ENCODE peak calls at places on chromosomes 3 and 15, in eight cellular contexts. One of them, this sample, is unnamed.

GRCh38 chr15:89506026-89506686 is 9.8 kb upstream of the RHCG start:
- DNase-seq in germinal center: no peak
- DNase-seq in AG20443: no peak
- DNase-seq in T follicular helper cell: no peak
- DNase-seq in PC-3: no peak
- DNase-seq in non-pigmented ciliary epithelial cell: no peak
- DNase-seq in WERI-Rb-1: no peak
- DNase-seq in H9: no peak
- DNase-seq in this sample: no peak

GRCh38 chr15:63069616-63069952 is 27.0 kb downstream of the TPM1 start:
- DNase-seq in WERI-Rb-1: no peak
- DNase-seq in PC-3: no peak
- DNase-seq in T follicular helper cell: no peak
- DNase-seq in non-pigmented ciliary epithelial cell: no peak
- DNase-seq in AG20443: no peak
- DNase-seq in germinal center: no peak
- DNase-seq in H9: no peak
- DNase-seq in this sample: no peak

GRCh38 chr3:135531996-135532395 is 433.5 kb upstream of the PPP2R3A start:
- DNase-seq in PC-3: no peak
- DNase-seq in WERI-Rb-1: no peak
- DNase-seq in T follicular helper cell: no peak
- DNase-seq in H9: no peak
- DNase-seq in germinal center: no peak
- DNase-seq in non-pigmented ciliary epithelial cell: no peak
- DNase-seq in AG20443: no peak
- DNase-seq in this sample: no peak

GRCh38 chr3:190279690-190280089 is 42.6 kb downstream of the CLDN1 start:
- DNase-seq in H9: no peak
- DNase-seq in germinal center: no peak
- DNase-seq in PC-3: no peak
- DNase-seq in T follicular helper cell: no peak
- DNase-seq in AG20443: no peak
- DNase-seq in WERI-Rb-1: no peak
- DNase-seq in non-pigmented ciliary epithelial cell: no peak
- DNase-seq in this sample: no peak

GRCh38 chr3:50167069-50167781 is 12.1 kb downstream of the SEMA3F start:
- DNase-seq in germinal center: no peak
- DNase-seq in WERI-Rb-1: no peak
- DNase-seq in T follicular helper cell: no peak
- DNase-seq in PC-3: peak; percentile 71
- DNase-seq in H9: no peak
- DNase-seq in non-pigmented ciliary epithelial cell: no peak
- DNase-seq in AG20443: no peak
- DNase-seq in this sample: no peak

GRCh38 chr3:114839476-114839875 is 307.6 kb downstream of the ZBTB20 start:
- DNase-seq in T follicular helper cell: no peak
- DNase-seq in non-pigmented ciliary epithelial cell: no peak
- DNase-seq in PC-3: no peak
- DNase-seq in AG20443: peak; percentile 11
- DNase-seq in germinal center: no peak
- DNase-seq in H9: no peak
- DNase-seq in WERI-Rb-1: no peak
- DNase-seq in this sample: no peak

GRCh38 chr3:53570709-53571108 is 76.3 kb downstream of the CACNA1D start:
- DNase-seq in WERI-Rb-1: no peak
- DNase-seq in T follicular helper cell: no peak
- DNase-seq in non-pigmented ciliary epithelial cell: no peak
- DNase-seq in AG20443: peak; percentile 29
- DNase-seq in H9: no peak
- DNase-seq in germinal center: no peak
- DNase-seq in PC-3: peak; percentile 72
- DNase-seq in this sample: peak; percentile 63

GRCh38 chr15:80595391-80595790 is 99.7 kb upstream of the ABHD17C start:
- DNase-seq in T follicular helper cell: no peak
- DNase-seq in H9: no peak
- DNase-seq in WERI-Rb-1: no peak
- DNase-seq in AG20443: no peak
- DNase-seq in non-pigmented ciliary epithelial cell: no peak
- DNase-seq in germinal center: no peak
- DNase-seq in PC-3: peak; percentile 39
- DNase-seq in this sample: no peak

GRCh38 chr3:49937081-49937480 is 2.9 kb upstream of the RBM6 start:
- DNase-seq in non-pigmented ciliary epithelial cell: no peak
- DNase-seq in PC-3: no peak
- DNase-seq in WERI-Rb-1: no peak
- DNase-seq in germinal center: no peak
- DNase-seq in H9: no peak
- DNase-seq in AG20443: no peak
- DNase-seq in T follicular helper cell: no peak
- DNase-seq in this sample: no peak

GRCh38 chr15:40452296-40453090 is 11.7 kb downstream of the BAHD1 start:
- DNase-seq in H9: no peak
- DNase-seq in WERI-Rb-1: no peak
- DNase-seq in PC-3: no peak
- DNase-seq in germinal center: no peak
- DNase-seq in T follicular helper cell: no peak
- DNase-seq in AG20443: no peak
- DNase-seq in non-pigmented ciliary epithelial cell: no peak
- DNase-seq in this sample: no peak

GRCh38 chr15:95262866-95263564 is 1031.7 kb downstream of the MCTP2 start:
- DNase-seq in non-pigmented ciliary epithelial cell: no peak
- DNase-seq in PC-3: no peak
- DNase-seq in germinal center: no peak
- DNase-seq in T follicular helper cell: no peak
- DNase-seq in H9: no peak
- DNase-seq in AG20443: peak; percentile 27
- DNase-seq in WERI-Rb-1: no peak
- DNase-seq in this sample: no peak

GRCh38 chr15:69892351-69892750 is 205.4 kb downstream of the TLE3 start:
- DNase-seq in WERI-Rb-1: no peak
- DNase-seq in H9: no peak
- DNase-seq in PC-3: no peak
- DNase-seq in T follicular helper cell: no peak
- DNase-seq in non-pigmented ciliary epithelial cell: no peak
- DNase-seq in germinal center: no peak
- DNase-seq in AG20443: no peak
- DNase-seq in this sample: no peak

GRCh38 chr3:157786216-157786615 is 283.0 kb upstream of the VEPH1 start:
- DNase-seq in H9: no peak
- DNase-seq in AG20443: peak; percentile 75
- DNase-seq in WERI-Rb-1: no peak
- DNase-seq in germinal center: no peak
- DNase-seq in T follicular helper cell: no peak
- DNase-seq in non-pigmented ciliary epithelial cell: peak; percentile 65
- DNase-seq in PC-3: peak; percentile 97
- DNase-seq in this sample: no peak

GRCh38 chr3:197302696-197303341 is 4.4 kb upstream of the DLG1 start:
- DNase-seq in non-pigmented ciliary epithelial cell: no peak
- DNase-seq in T follicular helper cell: no peak
- DNase-seq in H9: no peak
- DNase-seq in WERI-Rb-1: no peak
- DNase-seq in PC-3: peak; percentile 39
- DNase-seq in AG20443: peak; percentile 60
- DNase-seq in germinal center: no peak
- DNase-seq in this sample: no peak

GRCh38 chr3:5037828-5038227 is 58.6 kb downstream of the BHLHE40 start:
- DNase-seq in H9: no peak
- DNase-seq in non-pigmented ciliary epithelial cell: no peak
- DNase-seq in AG20443: no peak
- DNase-seq in T follicular helper cell: no peak
- DNase-seq in germinal center: no peak
- DNase-seq in PC-3: no peak
- DNase-seq in WERI-Rb-1: no peak
- DNase-seq in this sample: no peak

GRCh38 chr15:31814082-31814481 is 216.2 kb upstream of the CHRNA7 start:
- DNase-seq in WERI-Rb-1: no peak
- DNase-seq in AG20443: no peak
- DNase-seq in non-pigmented ciliary epithelial cell: no peak
- DNase-seq in H9: no peak
- DNase-seq in T follicular helper cell: no peak
- DNase-seq in PC-3: no peak
- DNase-seq in germinal center: no peak
- DNase-seq in this sample: no peak

GRCh38 chr3:194884649-194885315 is 199.1 kb downstream of the FAM43A start:
- DNase-seq in AG20443: no peak
- DNase-seq in H9: peak; percentile 12
- DNase-seq in T follicular helper cell: no peak
- DNase-seq in germinal center: no peak
- DNase-seq in WERI-Rb-1: no peak
- DNase-seq in PC-3: peak; percentile 82
- DNase-seq in non-pigmented ciliary epithelial cell: no peak
- DNase-seq in this sample: no peak

GRCh38 chr3:103295974-103296570 is 861.3 kb downstream of the ZPLD1 start:
- DNase-seq in WERI-Rb-1: no peak
- DNase-seq in AG20443: peak; percentile 8
- DNase-seq in H9: no peak
- DNase-seq in germinal center: no peak
- DNase-seq in non-pigmented ciliary epithelial cell: peak; percentile 9
- DNase-seq in PC-3: peak; percentile 50
- DNase-seq in T follicular helper cell: no peak
- DNase-seq in this sample: no peak

GRCh38 chr3:4757056-4757948 is 221.9 kb upstream of the BHLHE40 start:
- DNase-seq in H9: no peak
- DNase-seq in PC-3: no peak
- DNase-seq in germinal center: no peak
- DNase-seq in AG20443: no peak
- DNase-seq in T follicular helper cell: no peak
- DNase-seq in non-pigmented ciliary epithelial cell: no peak
- DNase-seq in WERI-Rb-1: no peak
- DNase-seq in this sample: no peak

GRCh38 chr3:191051037-191051436 is 148.0 kb upstream of the OSTN start:
- DNase-seq in non-pigmented ciliary epithelial cell: no peak
- DNase-seq in WERI-Rb-1: no peak
- DNase-seq in T follicular helper cell: no peak
- DNase-seq in H9: no peak
- DNase-seq in AG20443: peak; percentile 36
- DNase-seq in PC-3: peak; percentile 78
- DNase-seq in germinal center: peak; percentile 10
- DNase-seq in this sample: no peak

GRCh38 chr3:36417237-36417636 is 36.9 kb downstream of the STAC start:
- DNase-seq in germinal center: no peak
- DNase-seq in AG20443: no peak
- DNase-seq in PC-3: peak; percentile 53
- DNase-seq in non-pigmented ciliary epithelial cell: no peak
- DNase-seq in WERI-Rb-1: no peak
- DNase-seq in T follicular helper cell: no peak
- DNase-seq in H9: no peak
- DNase-seq in this sample: no peak

GRCh38 chr3:57890874-57891273 is 117.3 kb upstream of the FLNB start:
- DNase-seq in T follicular helper cell: no peak
- DNase-seq in germinal center: no peak
- DNase-seq in PC-3: no peak
- DNase-seq in non-pigmented ciliary epithelial cell: no peak
- DNase-seq in H9: no peak
- DNase-seq in AG20443: no peak
- DNase-seq in WERI-Rb-1: no peak
- DNase-seq in this sample: no peak

GRCh38 chr3:177547953-177548352 is 350.7 kb upstream of the TBL1XR1 start:
- DNase-seq in germinal center: no peak
- DNase-seq in H9: no peak
- DNase-seq in WERI-Rb-1: no peak
- DNase-seq in AG20443: no peak
- DNase-seq in PC-3: no peak
- DNase-seq in T follicular helper cell: no peak
- DNase-seq in non-pigmented ciliary epithelial cell: no peak
- DNase-seq in this sample: no peak

GRCh38 chr3:194928183-194928736 is 242.6 kb downstream of the FAM43A start:
- DNase-seq in PC-3: peak; percentile 40
- DNase-seq in WERI-Rb-1: no peak
- DNase-seq in germinal center: no peak
- DNase-seq in H9: no peak
- DNase-seq in T follicular helper cell: no peak
- DNase-seq in non-pigmented ciliary epithelial cell: no peak
- DNase-seq in AG20443: peak; percentile 33
- DNase-seq in this sample: no peak

GRCh38 chr15:38651328-38652038 is 86.9 kb upstream of the RASGRP1 start:
- DNase-seq in non-pigmented ciliary epithelial cell: no peak
- DNase-seq in T follicular helper cell: peak; percentile 47
- DNase-seq in PC-3: no peak
- DNase-seq in H9: no peak
- DNase-seq in germinal center: peak; percentile 68
- DNase-seq in AG20443: no peak
- DNase-seq in WERI-Rb-1: no peak
- DNase-seq in this sample: no peak

GRCh38 chr15:77580991-77581682 is 51.6 kb downstream of the LINGO1 start:
- DNase-seq in PC-3: no peak
- DNase-seq in WERI-Rb-1: no peak
- DNase-seq in T follicular helper cell: no peak
- DNase-seq in H9: no peak
- DNase-seq in germinal center: no peak
- DNase-seq in non-pigmented ciliary epithelial cell: no peak
- DNase-seq in AG20443: no peak
- DNase-seq in this sample: no peak

GRCh38 chr15:44705981-44706380 is 5.1 kb downstream of the PATL2 start:
- DNase-seq in AG20443: no peak
- DNase-seq in germinal center: no peak
- DNase-seq in PC-3: no peak
- DNase-seq in non-pigmented ciliary epithelial cell: no peak
- DNase-seq in T follicular helper cell: no peak
- DNase-seq in WERI-Rb-1: no peak
- DNase-seq in H9: no peak
- DNase-seq in this sample: no peak

GRCh38 chr3:128362026-128362965 is 104.4 kb downstream of the DNAJB8 start:
- DNase-seq in H9: no peak
- DNase-seq in WERI-Rb-1: no peak
- DNase-seq in PC-3: no peak
- DNase-seq in non-pigmented ciliary epithelial cell: no peak
- DNase-seq in germinal center: no peak
- DNase-seq in AG20443: no peak
- DNase-seq in T follicular helper cell: no peak
- DNase-seq in this sample: no peak

GRCh38 chr3:83426311-83426710 is 1532.5 kb upstream of the CADM2 start:
- DNase-seq in non-pigmented ciliary epithelial cell: no peak
- DNase-seq in AG20443: no peak
- DNase-seq in WERI-Rb-1: no peak
- DNase-seq in germinal center: no peak
- DNase-seq in H9: no peak
- DNase-seq in T follicular helper cell: no peak
- DNase-seq in PC-3: peak; percentile 33
- DNase-seq in this sample: no peak

GRCh38 chr15:36883705-36884355 is 216.5 kb downstream of the MEIS2 start:
- DNase-seq in AG20443: peak; percentile 90
- DNase-seq in H9: peak; percentile 87
- DNase-seq in T follicular helper cell: peak; percentile 27
- DNase-seq in WERI-Rb-1: peak; percentile 95
- DNase-seq in PC-3: peak; percentile 88
- DNase-seq in non-pigmented ciliary epithelial cell: peak; percentile 46
- DNase-seq in germinal center: peak; percentile 73
- DNase-seq in this sample: peak; percentile 94

GRCh38 chr3:105846809-105847208 is 22.0 kb downstream of the CBLB start:
- DNase-seq in AG20443: no peak
- DNase-seq in non-pigmented ciliary epithelial cell: no peak
- DNase-seq in PC-3: no peak
- DNase-seq in germinal center: no peak
- DNase-seq in T follicular helper cell: no peak
- DNase-seq in H9: no peak
- DNase-seq in WERI-Rb-1: no peak
- DNase-seq in this sample: no peak

GRCh38 chr15:33395376-33395775 is 84.6 kb downstream of the RYR3 start:
- DNase-seq in T follicular helper cell: no peak
- DNase-seq in AG20443: no peak
- DNase-seq in PC-3: no peak
- DNase-seq in WERI-Rb-1: no peak
- DNase-seq in germinal center: no peak
- DNase-seq in non-pigmented ciliary epithelial cell: no peak
- DNase-seq in H9: no peak
- DNase-seq in this sample: no peak

GRCh38 chr15:74799255-74799842 is 13.3 kb upstream of the LMAN1L start:
- DNase-seq in H9: no peak
- DNase-seq in AG20443: no peak
- DNase-seq in T follicular helper cell: no peak
- DNase-seq in PC-3: no peak
- DNase-seq in non-pigmented ciliary epithelial cell: no peak
- DNase-seq in germinal center: no peak
- DNase-seq in WERI-Rb-1: no peak
- DNase-seq in this sample: no peak

This sample was measured in ureter.